ENCODE peak calls at places on chromosome 6, in eight cellular contexts. G is GM23248; I is right cardiac atrium; U is left ventricle myocardium inferior; E is HCT116; X is Panc1; C is ovary; Y is CD8-positive, alpha-beta T cell. V is an unnamed sample.

GRCh38 chr6:24283043-24283985 is 74.5 kb downstream of the DCDC2 start:
- DNase-seq in C (peak; percentile 45), U (peak; percentile 60), X (peak; percentile 67), G (peak; percentile 86), I (peak; percentile 85), Y (no peak), E (peak; percentile 65), V (peak; percentile 31)

GRCh38 chr6:138931660-138932059 is 56.4 kb downstream of the REPS1 start:
- DNase-seq in I (no peak), E (no peak), X (no peak), U (no peak), Y (no peak), G (no peak), C (no peak), V (no peak)

GRCh38 chr6:13260116-13260598 is 68.2 kb downstream of the TBC1D7 start:
- DNase-seq in Y (no peak), E (no peak), I (no peak), X (no peak), C (no peak), U (no peak), G (no peak), V (no peak)

GRCh38 chr6:36685198-36685919 is 6.8 kb downstream of the CDKN1A start:
- DNase-seq in X (no peak), E (no peak), G (no peak), C (no peak), U (no peak), I (no peak), Y (no peak), V (no peak)

GRCh38 chr6:24933868-24934401 is 1.8 kb downstream of the RIPOR2 start:
- DNase-seq in C (no peak), Y (no peak), U (no peak), X (peak; percentile 25), E (peak; percentile 57), I (no peak), G (peak; percentile 19), V (no peak)

GRCh38 chr6:98124176-98124575 is 710.2 kb upstream of the POU3F2 start:
- DNase-seq in E (no peak), C (no peak), I (no peak), X (no peak), Y (no peak), G (peak; percentile 11), U (no peak), V (peak; percentile 72)

GRCh38 chr6:105087571-105088211 is 92.1 kb downstream of the POPDC3 start:
- DNase-seq in X (no peak), U (no peak), Y (no peak), G (peak; percentile 72), E (peak; percentile 41), C (no peak), I (no peak), V (no peak)

GRCh38 chr6:170096803-170097504 is 193.9 kb downstream of the DLL1 start:
- DNase-seq in U (no peak), X (no peak), I (peak; percentile 15), Y (no peak), G (no peak), C (no peak), E (no peak), V (no peak)

GRCh38 chr6:75922226-75922625 is 150.2 kb downstream of the IMPG1 start:
- DNase-seq in E (no peak), I (no peak), X (no peak), U (no peak), Y (no peak), G (peak; percentile 27), C (no peak), V (no peak)

GRCh38 chr6:142926494-142927273 is 18.3 kb downstream of the HIVEP2 start:
- DNase-seq in G (peak; percentile 84), E (no peak), I (peak; percentile 94), C (peak; percentile 93), U (peak; percentile 88), Y (peak; percentile 73), X (no peak), V (no peak)

GRCh38 chr6:139931746-139932145 is 557.3 kb upstream of the CITED2 start:
- DNase-seq in I (no peak), E (no peak), C (no peak), G (no peak), X (no peak), U (no peak), Y (no peak), V (no peak)

GRCh38 chr6:24307881-24308280 is 50.0 kb downstream of the DCDC2 start:
- DNase-seq in E (no peak), X (no peak), G (peak; percentile 45), C (no peak), Y (no peak), I (no peak), U (no peak), V (no peak)

GRCh38 chr6:71367763-71368162 is 79.2 kb downstream of the OGFRL1 start:
- DNase-seq in X (no peak), C (no peak), G (no peak), I (no peak), Y (no peak), U (no peak), E (no peak), V (no peak)

GRCh38 chr6:5398530-5398929 is 137.2 kb downstream of the FARS2 start:
- DNase-seq in C (no peak), U (no peak), X (peak; percentile 20), G (peak; percentile 63), E (peak; percentile 43), I (no peak), Y (no peak), V (peak; percentile 39)

GRCh38 chr6:158548418-158549161 is 11.3 kb upstream of the TMEM181 start:
- DNase-seq in Y (no peak), G (no peak), I (no peak), C (no peak), E (no peak), X (no peak), U (no peak), V (no peak)

GRCh38 chr6:39419607-39420006 is 97.1 kb upstream of the KCNK16 start:
- DNase-seq in X (no peak), I (no peak), G (no peak), U (no peak), E (no peak), C (no peak), Y (no peak), V (no peak)

GRCh38 chr6:83193747-83194582 is 808 bp downstream of the RWDD2A start:
- DNase-seq in U (peak; percentile 49), E (peak; percentile 21), I (peak; percentile 79), Y (no peak), G (peak; percentile 67), C (peak; percentile 69), X (no peak), V (no peak)

GRCh38 chr6:56757585-56757984 is 114.9 kb upstream of the DST start:
- DNase-seq in Y (no peak), C (no peak), U (no peak), E (no peak), G (peak; percentile 61), X (peak; percentile 67), I (no peak), V (no peak)

GRCh38 chr6:154938245-154938583 is 56.9 kb upstream of the TIAM2 start:
- DNase-seq in G (no peak), U (no peak), Y (no peak), X (no peak), C (no peak), I (no peak), E (no peak), V (no peak)

DNA sequence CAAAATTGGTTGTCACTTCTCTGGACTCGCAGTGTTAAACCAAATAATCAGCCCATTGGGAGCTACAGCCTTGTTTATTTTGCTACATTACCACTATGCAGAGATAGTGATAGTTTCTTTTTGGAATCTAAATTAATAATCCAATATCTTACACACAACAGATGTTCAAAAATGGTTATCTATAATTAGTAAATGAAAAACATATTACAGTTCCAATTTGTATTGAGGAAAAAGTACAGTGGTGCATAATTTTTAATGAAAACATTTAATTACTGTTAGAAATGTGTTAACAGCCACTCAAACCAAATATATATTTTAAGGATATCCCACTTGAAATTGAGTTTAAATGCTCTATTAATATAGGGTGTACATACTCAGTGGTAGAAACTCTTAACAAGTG is 327.3 kb upstream of the MARCKS start:
- DNase-seq in G (no peak), X (no peak), U (no peak), Y (no peak), I (no peak), C (no peak), E (no peak), V (no peak)
- H3K27ac ChIP-seq in G (no peak overlapping the region), X (no peak overlapping the region), U (no peak overlapping the region), Y (no peak overlapping the region), I (no peak overlapping the region), C (no peak overlapping the region), E (no peak overlapping the region), V (no peak overlapping the region)

DNA sequence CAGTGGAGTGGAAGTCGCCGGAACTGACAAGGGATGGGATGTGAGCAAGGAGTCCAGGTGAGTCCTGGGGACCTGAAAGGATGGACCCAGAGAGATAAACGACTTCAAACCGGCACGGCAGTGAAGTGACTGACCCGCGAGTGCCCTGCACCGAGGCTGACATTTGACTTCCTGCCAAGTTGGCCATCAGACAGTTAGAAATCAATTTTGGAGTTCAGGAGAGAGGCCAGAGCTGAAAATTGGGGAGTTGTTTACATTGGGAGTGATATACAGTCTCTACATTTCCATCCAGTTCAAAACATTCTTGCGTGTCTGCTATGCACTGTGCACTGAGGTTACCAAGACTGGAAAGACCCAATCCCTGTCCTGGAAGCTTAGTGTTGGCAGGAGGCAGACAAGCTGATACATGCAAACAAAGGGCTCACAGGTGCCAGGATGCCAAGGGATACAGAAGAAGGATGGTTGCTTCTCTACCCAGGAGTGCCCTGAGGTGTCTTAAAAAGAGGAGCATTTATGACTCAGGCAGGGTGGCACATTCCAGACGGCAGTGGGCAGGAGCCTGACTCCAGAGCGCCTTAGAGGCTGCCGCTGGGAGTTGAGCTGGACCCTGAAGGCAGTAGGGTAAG is 186.6 kb downstream of the MTHFD1L start:
- DNase-seq in Y (no peak), C (no peak), U (no peak), I (no peak), G (no peak), E (peak; percentile 66), X (no peak), V (peak; percentile 85)
- H3K27ac ChIP-seq in Y (no peak overlapping the region), C (no peak overlapping the region), U (no peak overlapping the region), I (no peak overlapping the region), G (no peak overlapping the region), E (peak overlapping the region; percentile 96), X (peak overlapping the region; percentile 37), V (peak overlapping the region; percentile 59)

DNA sequence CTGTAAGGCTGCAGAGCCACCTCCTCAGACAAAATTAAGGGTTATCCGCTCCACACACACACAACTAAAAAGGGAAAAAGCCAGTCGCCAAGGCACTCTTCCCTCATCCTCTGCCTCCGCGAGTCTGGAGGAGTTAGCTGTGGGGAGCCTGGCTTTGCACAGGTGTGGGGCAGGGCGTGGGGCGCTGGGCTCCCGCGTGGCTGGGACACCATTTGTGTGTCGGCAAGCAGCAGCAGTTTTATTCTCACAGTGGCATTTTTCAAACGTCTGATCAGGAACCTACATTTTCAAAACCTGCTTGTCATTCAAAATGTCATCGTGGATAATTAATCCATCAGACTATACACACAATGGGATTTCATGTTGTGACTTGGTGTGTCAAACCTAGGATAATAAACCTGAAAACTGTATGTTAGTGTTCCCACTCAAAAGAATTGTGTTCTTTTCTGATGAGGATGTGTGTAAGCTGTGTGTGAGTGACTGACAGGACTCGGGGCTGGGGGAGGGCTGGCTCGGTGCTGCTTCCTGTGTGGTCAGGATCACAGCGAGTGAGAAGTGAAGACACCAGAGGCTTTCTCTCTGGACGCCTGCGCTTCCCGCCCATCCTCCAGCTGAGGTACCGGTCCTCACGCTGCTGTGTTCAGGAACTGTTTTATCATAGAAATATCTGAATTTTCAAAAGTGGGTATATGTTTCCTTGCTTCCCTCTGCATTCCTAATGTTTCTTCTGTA is 83.1 kb downstream of the IRF4 start:
- DNase-seq in C (no peak), Y (peak; percentile 66), I (peak; percentile 68), E (no peak), U (no peak), G (no peak), X (no peak), V (no peak)
- H3K27ac ChIP-seq in C (no peak overlapping the region), Y (no peak overlapping the region), I (no peak overlapping the region), E (no peak overlapping the region), U (no peak overlapping the region), G (no peak overlapping the region), X (no peak overlapping the region), V (no peak overlapping the region)

GRCh38 chr6:149055195-149055899 is 262.2 kb upstream of the TAB2 start:
- DNase-seq in I (no peak), X (no peak), E (no peak), C (no peak), G (no peak), U (no peak), Y (no peak), V (no peak)
- H3K27ac ChIP-seq in I (no peak overlapping the region), X (no peak overlapping the region), E (no peak overlapping the region), C (no peak overlapping the region), G (no peak overlapping the region), U (no peak overlapping the region), Y (no peak overlapping the region), V (no peak overlapping the region)